ENCODE peak calls at places on chromosomes 11 and 22, in nine cellular contexts. Q, V, K, M, C, D, N, X and U are unnamed samples.

GRCh38 chr11:128963744-128964340 is 21.2 kb upstream of the TP53AIP1 start:
- DNase-seq in C (no peak), V (no peak), K (no peak), Q (no peak), X (no peak), M (peak; percentile 79), N (no peak), D (no peak), U (no peak)

GRCh38 chr11:101880208-101880607 is 34.6 kb upstream of the CEP126 start:
- DNase-seq in M (peak; percentile 66), K (peak; percentile 27), V (peak; percentile 86), D (no peak), C (peak; percentile 54), Q (peak; percentile 51), X (peak; percentile 42), N (no peak), U (no peak)

GRCh38 chr11:7759010-7759409 is 37.7 kb downstream of the OR5P2 start:
- DNase-seq in C (peak; percentile 45), Q (no peak), K (no peak), N (no peak), D (no peak), M (no peak), X (no peak), V (peak; percentile 3), U (no peak)

GRCh38 chr11:104339383-104339831 is 175.5 kb upstream of the PDGFD start:
- DNase-seq in X (no peak), N (no peak), V (no peak), M (no peak), D (no peak), C (peak; percentile 42), K (no peak), Q (no peak), U (no peak)

GRCh38 chr22:24432059-24432853 is 4.9 kb downstream of the ADORA2A start:
- DNase-seq in D (no peak), Q (no peak), K (no peak), M (no peak), V (peak; percentile 72), N (peak; percentile 91), C (no peak), X (no peak), U (no peak)

GRCh38 chr22:39418696-39419095 is 19.1 kb downstream of the TAB1 start:
- DNase-seq in C (no peak), K (no peak), M (no peak), Q (no peak), N (peak; percentile 55), D (no peak), V (no peak), X (no peak), U (no peak)

GRCh38 chr11:124179311-124179710 is 3.8 kb upstream of the OR10D3 start:
- DNase-seq in X (no peak), V (peak; percentile 55), Q (no peak), K (no peak), C (no peak), M (no peak), N (no peak), D (no peak), U (no peak)

GRCh38 chr11:80748207-80748606 is 1307.4 kb upstream of the TENM4 start:
- DNase-seq in M (no peak), D (no peak), K (no peak), C (no peak), N (no peak), V (no peak), Q (no peak), X (no peak), U (no peak)

GRCh38 chr11:9719949-9720646 is 56.2 kb downstream of the SWAP70 start:
- DNase-seq in X (no peak), D (no peak), M (no peak), V (peak; percentile 25), Q (no peak), K (no peak), C (peak; percentile 37), N (no peak), U (peak; percentile 12)